ENCODE peak calls at places on chromosomes 2 and 18, in nine cellular contexts. One of them, this sample, is unnamed.

GRCh38 chr2:18244840-18245239 is 315.6 kb downstream of the RDH14 start:
- DNase-seq in stomach: no peak
- DNase-seq in GM23338: peak
- DNase-seq in SK-N-SH: no peak
- DNase-seq in GM12878: no peak
- DNase-seq in transverse colon: no peak
- DNase-seq in upper lobe of left lung: no peak
- DNase-seq in prostate gland: no peak
- DNase-seq in GM12892: no peak
- DNase-seq in this sample: no peak

GRCh38 chr2:149080104-149080503 is 41.6 kb downstream of the LYPD6B start:
- DNase-seq in stomach: no peak
- DNase-seq in GM23338: no peak
- DNase-seq in SK-N-SH: no peak
- DNase-seq in GM12878: no peak
- DNase-seq in transverse colon: no peak
- DNase-seq in upper lobe of left lung: no peak
- DNase-seq in prostate gland: no peak
- DNase-seq in GM12892: no peak
- DNase-seq in this sample: no peak

GRCh38 chr2:58762176-58762781 is 521.2 kb upstream of the FANCL start:
- DNase-seq in stomach: peak
- DNase-seq in GM23338: peak
- DNase-seq in SK-N-SH: peak
- DNase-seq in GM12878: no peak
- DNase-seq in transverse colon: peak
- DNase-seq in upper lobe of left lung: peak
- DNase-seq in prostate gland: peak
- DNase-seq in GM12892: no peak
- DNase-seq in this sample: peak

GRCh38 chr2:200352631-200353030 is 46.1 kb downstream of the SPATS2L start:
- DNase-seq in stomach: no peak
- DNase-seq in GM23338: no peak
- DNase-seq in SK-N-SH: no peak
- DNase-seq in GM12878: no peak
- DNase-seq in transverse colon: no peak
- DNase-seq in upper lobe of left lung: no peak
- DNase-seq in prostate gland: no peak
- DNase-seq in GM12892: no peak
- DNase-seq in this sample: peak

GRCh38 chr2:11773747-11774536 is 27.5 kb downstream of the LPIN1 start:
- DNase-seq in stomach: no peak
- DNase-seq in GM23338: no peak
- DNase-seq in SK-N-SH: no peak
- DNase-seq in GM12878: no peak
- DNase-seq in transverse colon: no peak
- DNase-seq in upper lobe of left lung: no peak
- DNase-seq in prostate gland: no peak
- DNase-seq in GM12892: no peak
- DNase-seq in this sample: no peak

GRCh38 chr18:12839057-12839525 is 44.9 kb downstream of the PTPN2 start:
- DNase-seq in stomach: no peak
- DNase-seq in GM23338: no peak
- DNase-seq in SK-N-SH: no peak
- DNase-seq in GM12878: peak
- DNase-seq in transverse colon: no peak
- DNase-seq in upper lobe of left lung: no peak
- DNase-seq in prostate gland: no peak
- DNase-seq in GM12892: no peak
- DNase-seq in this sample: no peak

GRCh38 chr2:215900203-215900611 is 113.1 kb downstream of the MREG start:
- DNase-seq in stomach: no peak
- DNase-seq in GM23338: no peak
- DNase-seq in SK-N-SH: no peak
- DNase-seq in GM12878: no peak
- DNase-seq in transverse colon: no peak
- DNase-seq in upper lobe of left lung: peak
- DNase-seq in prostate gland: no peak
- DNase-seq in GM12892: no peak
- DNase-seq in this sample: peak

GRCh38 chr2:238793351-238793750 is 54.5 kb upstream of the TWIST2 start:
- DNase-seq in stomach: no peak
- DNase-seq in GM23338: no peak
- DNase-seq in SK-N-SH: no peak
- DNase-seq in GM12878: no peak
- DNase-seq in transverse colon: no peak
- DNase-seq in upper lobe of left lung: no peak
- DNase-seq in prostate gland: no peak
- DNase-seq in GM12892: no peak
- DNase-seq in this sample: no peak

GRCh38 chr2:69095246-69095645 is 82.3 kb downstream of the ANTXR1 start:
- DNase-seq in stomach: no peak
- DNase-seq in GM23338: no peak
- DNase-seq in SK-N-SH: no peak
- DNase-seq in GM12878: no peak
- DNase-seq in transverse colon: no peak
- DNase-seq in upper lobe of left lung: no peak
- DNase-seq in prostate gland: no peak
- DNase-seq in GM12892: no peak
- DNase-seq in this sample: no peak

GRCh38 chr2:69477627-69478026 is 40.4 kb upstream of the NFU1 start:
- DNase-seq in stomach: no peak
- DNase-seq in GM23338: no peak
- DNase-seq in SK-N-SH: no peak
- DNase-seq in GM12878: no peak
- DNase-seq in transverse colon: no peak
- DNase-seq in upper lobe of left lung: no peak
- DNase-seq in prostate gland: no peak
- DNase-seq in GM12892: no peak
- DNase-seq in this sample: no peak

GRCh38 chr2:57080035-57080434 is 896.2 kb downstream of the CCDC85A start:
- DNase-seq in stomach: no peak
- DNase-seq in GM23338: no peak
- DNase-seq in SK-N-SH: no peak
- DNase-seq in GM12878: no peak
- DNase-seq in transverse colon: no peak
- DNase-seq in upper lobe of left lung: no peak
- DNase-seq in prostate gland: no peak
- DNase-seq in GM12892: no peak
- DNase-seq in this sample: no peak

GRCh38 chr2:162694255-162694654 is 144.3 kb downstream of the KCNH7 start:
- DNase-seq in stomach: no peak
- DNase-seq in GM23338: no peak
- DNase-seq in SK-N-SH: no peak
- DNase-seq in GM12878: no peak
- DNase-seq in transverse colon: no peak
- DNase-seq in upper lobe of left lung: no peak
- DNase-seq in prostate gland: no peak
- DNase-seq in GM12892: no peak
- DNase-seq in this sample: no peak

GRCh38 chr2:84674099-84674498 is 157.8 kb downstream of the DNAH6 start:
- DNase-seq in stomach: no peak
- DNase-seq in GM23338: no peak
- DNase-seq in SK-N-SH: no peak
- DNase-seq in GM12878: no peak
- DNase-seq in transverse colon: no peak
- DNase-seq in upper lobe of left lung: no peak
- DNase-seq in prostate gland: no peak
- DNase-seq in GM12892: no peak
- DNase-seq in this sample: no peak

GRCh38 chr2:48131503-48132293 is 225.4 kb upstream of the FBXO11 start:
- DNase-seq in stomach: no peak
- DNase-seq in GM23338: no peak
- DNase-seq in SK-N-SH: peak
- DNase-seq in GM12878: no peak
- DNase-seq in transverse colon: no peak
- DNase-seq in upper lobe of left lung: no peak
- DNase-seq in prostate gland: no peak
- DNase-seq in GM12892: no peak
- DNase-seq in this sample: no peak

GRCh38 chr2:102575888-102576287 is 43.5 kb upstream of the SLC9A2 start:
- DNase-seq in stomach: no peak
- DNase-seq in GM23338: no peak
- DNase-seq in SK-N-SH: no peak
- DNase-seq in GM12878: no peak
- DNase-seq in transverse colon: no peak
- DNase-seq in upper lobe of left lung: no peak
- DNase-seq in prostate gland: no peak
- DNase-seq in GM12892: no peak
- DNase-seq in this sample: no peak

GRCh38 chr2:231991664-231992063 is 30.2 kb downstream of the DIS3L2 start:
- DNase-seq in stomach: no peak
- DNase-seq in GM23338: no peak
- DNase-seq in SK-N-SH: no peak
- DNase-seq in GM12878: no peak
- DNase-seq in transverse colon: no peak
- DNase-seq in upper lobe of left lung: no peak
- DNase-seq in prostate gland: no peak
- DNase-seq in GM12892: no peak
- DNase-seq in this sample: no peak

GRCh38 chr2:128642801-128643200 is 324.1 kb upstream of the HS6ST1 start:
- DNase-seq in stomach: peak
- DNase-seq in GM23338: no peak
- DNase-seq in SK-N-SH: no peak
- DNase-seq in GM12878: no peak
- DNase-seq in transverse colon: no peak
- DNase-seq in upper lobe of left lung: peak
- DNase-seq in prostate gland: no peak
- DNase-seq in GM12892: no peak
- DNase-seq in this sample: no peak

GRCh38 chr2:10412380-10412779 is 35.7 kb downstream of the ODC1 start:
- DNase-seq in stomach: no peak
- DNase-seq in GM23338: peak
- DNase-seq in SK-N-SH: peak
- DNase-seq in GM12878: no peak
- DNase-seq in transverse colon: peak
- DNase-seq in upper lobe of left lung: no peak
- DNase-seq in prostate gland: no peak
- DNase-seq in GM12892: peak
- DNase-seq in this sample: peak

GRCh38 chr2:227623225-227623624 is 5.9 kb downstream of the SCYGR4 start:
- DNase-seq in stomach: no peak
- DNase-seq in GM23338: no peak
- DNase-seq in SK-N-SH: no peak
- DNase-seq in GM12878: no peak
- DNase-seq in transverse colon: no peak
- DNase-seq in upper lobe of left lung: no peak
- DNase-seq in prostate gland: no peak
- DNase-seq in GM12892: no peak
- DNase-seq in this sample: no peak

GRCh38 chr2:200742426-200742825 is 69.3 kb upstream of the BZW1 start:
- DNase-seq in stomach: peak
- DNase-seq in GM23338: no peak
- DNase-seq in SK-N-SH: no peak
- DNase-seq in GM12878: no peak
- DNase-seq in transverse colon: no peak
- DNase-seq in upper lobe of left lung: no peak
- DNase-seq in prostate gland: no peak
- DNase-seq in GM12892: no peak
- DNase-seq in this sample: no peak

GRCh38 chr18:70380915-70381896 is 92.4 kb downstream of the SOCS6 start:
- DNase-seq in stomach: no peak
- DNase-seq in GM23338: peak
- DNase-seq in SK-N-SH: no peak
- DNase-seq in GM12878: no peak
- DNase-seq in transverse colon: peak
- DNase-seq in upper lobe of left lung: no peak
- DNase-seq in prostate gland: peak
- DNase-seq in GM12892: no peak
- DNase-seq in this sample: peak

GRCh38 chr2:41966920-41967319 is 80.9 kb upstream of the PKDCC start:
- DNase-seq in stomach: no peak
- DNase-seq in GM23338: no peak
- DNase-seq in SK-N-SH: no peak
- DNase-seq in GM12878: no peak
- DNase-seq in transverse colon: peak
- DNase-seq in upper lobe of left lung: no peak
- DNase-seq in prostate gland: no peak
- DNase-seq in GM12892: no peak
- DNase-seq in this sample: no peak

GRCh38 chr2:119486886-119487285 is 37.4 kb downstream of the SCTR start:
- DNase-seq in stomach: no peak
- DNase-seq in GM23338: no peak
- DNase-seq in SK-N-SH: no peak
- DNase-seq in GM12878: no peak
- DNase-seq in transverse colon: no peak
- DNase-seq in upper lobe of left lung: no peak
- DNase-seq in prostate gland: peak
- DNase-seq in GM12892: no peak
- DNase-seq in this sample: no peak

GRCh38 chr2:106851475-106851874 is 34.5 kb downstream of the ST6GAL2 start:
- DNase-seq in stomach: no peak
- DNase-seq in GM23338: no peak
- DNase-seq in SK-N-SH: no peak
- DNase-seq in GM12878: no peak
- DNase-seq in transverse colon: no peak
- DNase-seq in upper lobe of left lung: no peak
- DNase-seq in prostate gland: no peak
- DNase-seq in GM12892: no peak
- DNase-seq in this sample: no peak
- TF ChIP-seq POLR2AphosphoS5 in stomach: no peak
- TF ChIP-seq POLR2AphosphoS5 in GM23338: no peak
- TF ChIP-seq POLR2AphosphoS5 in SK-N-SH: no peak
- TF ChIP-seq POLR2AphosphoS5 in GM12878: no peak
- TF ChIP-seq POLR2AphosphoS5 in transverse colon: no peak
- TF ChIP-seq POLR2AphosphoS5 in upper lobe of left lung: no peak
- TF ChIP-seq POLR2AphosphoS5 in prostate gland: no peak
- TF ChIP-seq POLR2AphosphoS5 in GM12892: no peak
- TF ChIP-seq POLR2AphosphoS5 in this sample: no peak

GRCh38 chr2:233363744-233364235 is 9.5 kb downstream of the DGKD start:
- DNase-seq in stomach: no peak
- DNase-seq in GM23338: no peak
- DNase-seq in SK-N-SH: no peak
- DNase-seq in GM12878: no peak
- DNase-seq in transverse colon: no peak
- DNase-seq in upper lobe of left lung: no peak
- DNase-seq in prostate gland: no peak
- DNase-seq in GM12892: no peak
- DNase-seq in this sample: no peak
- TF ChIP-seq POLR2AphosphoS5 in stomach: no peak
- TF ChIP-seq POLR2AphosphoS5 in GM23338: no peak
- TF ChIP-seq POLR2AphosphoS5 in SK-N-SH: no peak
- TF ChIP-seq POLR2AphosphoS5 in GM12878: no peak
- TF ChIP-seq POLR2AphosphoS5 in transverse colon: no peak
- TF ChIP-seq POLR2AphosphoS5 in upper lobe of left lung: no peak
- TF ChIP-seq POLR2AphosphoS5 in prostate gland: no peak
- TF ChIP-seq POLR2AphosphoS5 in GM12892: no peak
- TF ChIP-seq POLR2AphosphoS5 in this sample: no peak

GRCh38 chr2:204561771-204562170 is 16.5 kb downstream of the PARD3B start:
- DNase-seq in stomach: no peak
- DNase-seq in GM23338: no peak
- DNase-seq in SK-N-SH: no peak
- DNase-seq in GM12878: no peak
- DNase-seq in transverse colon: no peak
- DNase-seq in upper lobe of left lung: no peak
- DNase-seq in prostate gland: no peak
- DNase-seq in GM12892: no peak
- DNase-seq in this sample: no peak
- TF ChIP-seq POLR2AphosphoS5 in stomach: no peak
- TF ChIP-seq POLR2AphosphoS5 in GM23338: no peak
- TF ChIP-seq POLR2AphosphoS5 in SK-N-SH: no peak
- TF ChIP-seq POLR2AphosphoS5 in GM12878: no peak
- TF ChIP-seq POLR2AphosphoS5 in transverse colon: no peak
- TF ChIP-seq POLR2AphosphoS5 in upper lobe of left lung: no peak
- TF ChIP-seq POLR2AphosphoS5 in prostate gland: no peak
- TF ChIP-seq POLR2AphosphoS5 in GM12892: no peak
- TF ChIP-seq POLR2AphosphoS5 in this sample: no peak

GRCh38 chr2:71238089-71238488 is 11.2 kb upstream of the PAIP2B start:
- DNase-seq in stomach: no peak
- DNase-seq in GM23338: no peak
- DNase-seq in SK-N-SH: no peak
- DNase-seq in GM12878: no peak
- DNase-seq in transverse colon: no peak
- DNase-seq in upper lobe of left lung: no peak
- DNase-seq in prostate gland: no peak
- DNase-seq in GM12892: no peak
- DNase-seq in this sample: no peak
- TF ChIP-seq POLR2AphosphoS5 in stomach: no peak
- TF ChIP-seq POLR2AphosphoS5 in GM23338: no peak
- TF ChIP-seq POLR2AphosphoS5 in SK-N-SH: no peak
- TF ChIP-seq POLR2AphosphoS5 in GM12878: no peak
- TF ChIP-seq POLR2AphosphoS5 in transverse colon: no peak
- TF ChIP-seq POLR2AphosphoS5 in upper lobe of left lung: no peak
- TF ChIP-seq POLR2AphosphoS5 in prostate gland: no peak
- TF ChIP-seq POLR2AphosphoS5 in GM12892: no peak
- TF ChIP-seq POLR2AphosphoS5 in this sample: no peak